ENCODE peak calls at places on chromosomes 3 and 15, in seven cellular contexts. S is NCI-H1105 treated with DMSO at 0.1 percent for 48 hours; O is GM06990; G is endothelial cell of umbilical vein; Y is activated CD8-positive, alpha-beta memory T cell treated with anti-CD3 and anti-CD28 coated beads, Interleukin-2, amount 50 U/mL, for 48 hours; U is EH; N is suprapubic skin. Z is an unnamed sample.
A peak's percentile ranks its signal among the peaks of the same experiment; 100 is the strongest.

GRCh38 chr3:111730143-111730542 is 128.9 kb upstream of the PHLDB2 start:
- DNase-seq in S (no peak), O (no peak), G (no peak), Y (no peak), U (no peak), N (no peak), Z (no peak)

GRCh38 chr15:92069308-92070244 is 216.1 kb downstream of the SLCO3A1 start:
- DNase-seq in S (no peak), O (no peak), G (peak; percentile 46), Y (peak; percentile 61), U (peak; percentile 82), N (peak; percentile 80), Z (no peak)

GRCh38 chr3:88632226-88632625 is 475.2 kb upstream of the EPHA3 start:
- DNase-seq in S (no peak), O (no peak), G (no peak), Y (no peak), U (no peak), N (no peak), Z (no peak)

GRCh38 chr3:178060406-178060805 is 475.8 kb upstream of the KCNMB2 start:
- DNase-seq in S (no peak), O (no peak), G (no peak), Y (no peak), U (peak; percentile 69), N (no peak), Z (no peak)

GRCh38 chr15:78369161-78369560 is 29.0 kb downstream of the CRABP1 start:
- DNase-seq in S (no peak), O (no peak), G (no peak), Y (no peak), U (no peak), N (no peak), Z (no peak)

GRCh38 chr15:101803676-101804075 is 367 bp downstream of the OR4F6 start:
- DNase-seq in S (no peak), O (no peak), G (no peak), Y (no peak), U (peak; percentile 68), N (no peak), Z (no peak)

GRCh38 chr3:89527736-89528335 is 420.4 kb downstream of the EPHA3 start:
- DNase-seq in S (no peak), O (no peak), G (no peak), Y (no peak), U (no peak), N (no peak), Z (no peak)

GRCh38 chr3:38120690-38121450 is 16.1 kb downstream of the ACAA1 start:
- DNase-seq in S (no peak), O (no peak), G (no peak), Y (no peak), U (no peak), N (peak; percentile 70), Z (no peak)

GRCh38 chr3:167913218-167913902 is 177.8 kb downstream of the SERPINI1 start:
- DNase-seq in S (no peak), O (no peak), G (no peak), Y (no peak), U (peak; percentile 1), N (no peak), Z (no peak)

GRCh38 chr15:101025896-101026631 is 106.9 kb downstream of the LRRK1 start:
- DNase-seq in S (no peak), O (no peak), G (no peak), Y (peak; percentile 36), U (no peak), N (peak; percentile 78), Z (no peak)

GRCh38 chr3:58585994-58586393 is 8.8 kb upstream of the FAM107A start:
- DNase-seq in S (no peak), O (no peak), G (no peak), Y (no peak), U (no peak), N (no peak), Z (no peak)

Z was measured in hippocampal formation.